ENCODE peak calls at places on chromosomes 13 and 19, in ten cellular contexts. U is fibroblast of lung, V is GM13976, L is ovary, S is foreskin fibroblast, X is fibroblast of the aortic adventitia, C is testis, O is brain microvascular endothelial cell, B is type B pancreatic cell, F is endothelial cell. Y is an unnamed sample.

GRCh38 chr13:113652404-113653263 is 5.4 kb downstream of the ATP4B start:
- DNase-seq in S (no peak), U (no peak), B (peak; percentile 57), X (no peak), V (no peak), O (no peak), F (no peak), C (no peak), L (peak; percentile 19), Y (no peak)

GRCh38 chr19:4583961-4584669 is 24.6 kb upstream of the SEMA6B start:
- DNase-seq in V (peak; percentile 67), O (no peak), C (peak; percentile 57), F (peak; percentile 53), L (no peak), S (peak; percentile 61), U (peak; percentile 50), B (peak; percentile 75), X (no peak), Y (no peak)

GRCh38 chr19:572891-573825 is 762 bp downstream of the BSG start:
- DNase-seq in U (peak; percentile 45), F (peak; percentile 46), X (peak; percentile 69), V (no peak), S (peak; percentile 88), O (peak; percentile 45), C (peak; percentile 59), B (no peak), L (peak; percentile 81), Y (peak; percentile 65)

GRCh38 chr19:42239544-42240220 is 2.7 kb downstream of the GSK3A start:
- DNase-seq in U (no peak), L (no peak), O (no peak), C (no peak), X (no peak), V (no peak), S (no peak), B (no peak), F (no peak), Y (no peak)

GRCh38 chr13:112877066-112877465 is 91.9 kb upstream of the MCF2L start:
- DNase-seq in V (no peak), F (no peak), U (no peak), B (no peak), S (no peak), C (no peak), O (no peak), L (no peak), X (no peak), Y (no peak)

GRCh38 chr13:66995366-66995663 is 234.8 kb downstream of the PCDH9 start:
- DNase-seq in X (no peak), V (no peak), B (no peak), U (no peak), S (no peak), O (no peak), F (no peak), C (no peak), L (no peak), Y (no peak)

GRCh38 chr13:39961036-39961435 is 305.6 kb downstream of the COG6 start:
- DNase-seq in O (peak; percentile 9), L (no peak), U (no peak), X (no peak), F (no peak), B (no peak), V (no peak), S (no peak), C (no peak), Y (peak; percentile 51)

GRCh38 chr13:90443268-90443667 is 904.2 kb upstream of the MIR17HG start:
- DNase-seq in B (no peak), L (no peak), U (peak; percentile 32), C (no peak), O (no peak), X (no peak), V (no peak), S (no peak), F (no peak), Y (no peak)

GRCh38 chr19:3620145-3620816 is 6.3 kb downstream of the CACTIN start:
- DNase-seq in X (no peak), L (no peak), V (no peak), C (no peak), B (no peak), O (no peak), S (no peak), U (no peak), F (no peak), Y (no peak)

GRCh38 chr19:21765151-21765550 is 2.2 kb downstream of the ZNF100 start:
- DNase-seq in S (no peak), L (no peak), C (no peak), X (no peak), V (no peak), B (no peak), U (peak; percentile 1), F (no peak), O (no peak), Y (no peak)

GRCh38 chr19:38849746-38850230 is at the start of gene HNRNPL:
- DNase-seq in C (no peak), V (peak; percentile 94), O (no peak), U (no peak), B (peak; percentile 100), X (no peak), S (no peak), F (peak; percentile 99), L (no peak), Y (no peak)

GRCh38 chr13:76455960-76456359 is 430.2 kb downstream of the KCTD12 start:
- DNase-seq in X (peak; percentile 56), O (peak; percentile 14), S (peak; percentile 64), F (no peak), U (peak; percentile 64), C (no peak), V (no peak), B (no peak), L (no peak), Y (peak; percentile 67)

DNA sequence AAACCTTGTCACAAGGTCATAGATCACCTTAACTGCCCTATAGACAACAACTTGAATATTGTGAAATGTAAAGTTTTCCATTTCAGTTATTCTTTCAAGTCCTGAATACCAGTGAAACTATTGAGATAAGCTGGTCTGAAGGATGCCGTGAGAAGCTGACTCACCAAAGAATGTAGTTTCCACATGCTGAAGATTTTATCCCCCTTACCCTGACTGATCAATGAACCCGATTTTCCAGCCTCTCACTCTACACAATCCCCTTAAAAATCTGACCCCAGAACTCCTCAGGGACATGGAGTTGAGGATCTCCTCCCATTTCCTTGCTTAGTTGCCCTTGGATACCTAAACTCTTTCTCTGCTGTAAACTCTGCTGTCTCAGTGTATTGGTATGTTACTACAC is 67.5 kb downstream of the POSTN start:
- DNase-seq in O (peak; percentile 98), C (no peak), V (no peak), L (no peak), U (peak; percentile 97), B (no peak), F (no peak), S (peak; percentile 20), X (peak; percentile 88), Y (peak; percentile 89)
- TF ChIP-seq CTCF in O (no peak), C (no peak), V (no peak), L (no peak), U (no peak), B (no peak), F (no peak), S (no peak), X (no peak), Y (no peak)

GRCh38 chr19:37309834-37310575 is 60.9 kb upstream of the ZNF527 start:
- DNase-seq in C (no peak), X (no peak), S (peak; percentile 8), V (no peak), O (no peak), U (no peak), B (no peak), L (no peak), F (no peak), Y (no peak)
- TF ChIP-seq CTCF in C (no peak), X (no peak), S (no peak), V (peak; percentile 34), O (peak; percentile 7), U (no peak), B (peak; percentile 54), L (no peak), F (no peak), Y (no peak)

GRCh38 chr13:51769455-51770127 is 34.4 kb downstream of the DHRS12 start:
- DNase-seq in O (no peak), C (peak; percentile 82), F (no peak), S (no peak), L (peak; percentile 92), U (no peak), X (no peak), V (no peak), B (no peak), Y (peak; percentile 26)

GRCh38 chr13:51768976-51769375 is 35.0 kb downstream of the DHRS12 start:
- DNase-seq in U (no peak), V (no peak), L (no peak), F (no peak), S (no peak), B (no peak), X (no peak), O (no peak), C (no peak), Y (no peak)

GRCh38 chr13:51767100-51767499 is 36.9 kb downstream of the DHRS12 start:
- DNase-seq in V (no peak), B (no peak), F (peak; percentile 31), U (no peak), S (no peak), L (no peak), C (no peak), O (no peak), X (no peak), Y (no peak)

GRCh38 chr13:51770160-51770559 is 33.8 kb downstream of the DHRS12 start:
- DNase-seq in L (no peak), C (no peak), F (no peak), O (no peak), X (no peak), S (no peak), U (no peak), V (no peak), B (no peak), Y (no peak)

DNA sequence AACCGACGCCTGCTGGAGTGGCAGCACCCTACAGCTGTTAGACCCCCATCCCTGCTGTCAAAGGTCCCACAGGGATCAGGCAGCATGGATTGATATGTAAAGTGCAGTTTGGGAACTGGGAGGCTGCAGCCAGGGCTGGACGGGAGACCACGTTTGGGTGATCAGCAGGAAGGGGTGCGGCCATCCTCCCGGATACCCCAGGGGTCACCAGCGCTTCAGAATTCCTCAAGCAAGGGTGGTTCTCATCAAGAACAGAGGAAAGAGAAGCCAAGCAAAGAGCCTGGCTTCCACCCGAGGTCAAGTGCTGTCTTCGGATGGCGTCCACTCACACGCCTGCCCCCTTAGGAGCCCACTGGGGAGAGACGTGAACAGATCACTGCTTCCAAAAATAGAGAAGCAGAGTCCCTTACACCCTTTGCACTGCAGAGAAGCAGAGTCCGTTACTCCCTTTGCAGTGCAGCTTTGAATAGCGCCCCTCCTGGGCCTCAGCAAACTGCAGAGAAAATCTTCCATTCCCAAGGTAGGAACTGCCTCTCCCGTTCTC is 35.5 kb downstream of the DHRS12 start:
- DNase-seq in S (no peak), L (no peak), B (no peak), C (peak; percentile 61), F (no peak), X (no peak), U (no peak), V (no peak), O (no peak), Y (no peak)
- TF ChIP-seq CTCF in S (no peak), L (no peak), B (peak; percentile 44), C (no peak), F (peak; percentile 28), X (no peak), U (no peak), V (no peak), O (peak; percentile 60), Y (peak; percentile 39)

DNA sequence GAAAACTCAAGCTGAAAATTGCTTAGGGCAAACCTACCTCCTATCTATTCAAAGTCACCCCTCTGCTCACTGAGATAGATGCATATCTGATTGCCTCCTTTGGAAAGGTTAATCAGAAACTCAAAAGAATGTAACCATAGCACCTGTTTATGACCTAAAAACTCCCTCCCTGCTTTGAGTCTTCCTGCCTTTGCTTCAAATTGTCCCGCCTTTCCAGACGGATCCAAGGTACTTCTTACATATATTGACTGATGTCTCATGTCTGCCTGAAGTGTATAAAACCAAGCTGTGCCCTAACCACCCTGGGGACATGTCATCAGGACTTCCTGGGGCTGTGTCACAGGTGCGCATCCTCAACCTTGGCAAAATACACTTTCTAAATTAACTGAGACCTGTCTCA is 118.6 kb downstream of the TBC1D4 start:
- DNase-seq in C (no peak), L (no peak), B (no peak), X (no peak), O (no peak), U (no peak), S (no peak), V (no peak), F (no peak), Y (no peak)
- TF ChIP-seq CTCF in C (no peak), L (no peak), B (no peak), X (no peak), O (no peak), U (no peak), S (no peak), V (no peak), F (no peak), Y (no peak)

Y was measured in choroid plexus epithelial cell.